ENCODE peak calls at places on chromosomes 2 and 18, in five cellular contexts. K is BE2C; U is AG04450; E is AG10803; G is CD8-positive, alpha-beta T cell. B is an unnamed sample.
A peak's percentile ranks its signal among the peaks of the same experiment; 100 is the strongest.

GRCh38 chr2:9112079-9112721 is 94.4 kb upstream of the ASAP2 start:
- DNase-seq in K (peak; percentile 65), U (peak; percentile 86), E (peak; percentile 83), G (no peak), B (peak; percentile 91)

GRCh38 chr2:128329607-128330006 is 10.9 kb upstream of the HS6ST1 start:
- DNase-seq in K (no peak), U (no peak), E (peak; percentile 94), G (no peak), B (peak; percentile 41)

GRCh38 chr2:106885981-106886915 is at the start of gene ST6GAL2:
- DNase-seq in K (no peak), U (no peak), E (no peak), G (no peak), B (no peak)

GRCh38 chr2:211181626-211182025 is 625.2 kb downstream of the CPS1 start:
- DNase-seq in K (no peak), U (no peak), E (no peak), G (no peak), B (peak; percentile 6)

GRCh38 chr2:24511894-24512293 is 20.8 kb downstream of the NCOA1 start:
- DNase-seq in K (no peak), U (no peak), E (no peak), G (no peak), B (no peak)

GRCh38 chr18:48580782-48581181 is 42.0 kb downstream of the CTIF start:
- DNase-seq in K (no peak), U (no peak), E (peak; percentile 34), G (no peak), B (no peak)

GRCh38 chr2:239386872-239387445 is 13.9 kb downstream of the HDAC4 start:
- DNase-seq in K (no peak), U (no peak), E (no peak), G (no peak), B (no peak)

GRCh38 chr2:239187464-239188253 is 213.2 kb downstream of the HDAC4 start:
- DNase-seq in K (no peak), U (no peak), E (no peak), G (no peak), B (no peak)

GRCh38 chr18:12086249-12086648 is 7.4 kb upstream of the ANKRD62 start:
- DNase-seq in K (no peak), U (no peak), E (no peak), G (no peak), B (no peak)

GRCh38 chr2:127643698-127644660 is 2.0 kb upstream of the GPR17 start:
- DNase-seq in K (no peak), U (no peak), E (no peak), G (no peak), B (no peak)

GRCh38 chr18:68703326-68703725 is 11.6 kb downstream of the TMX3 start:
- DNase-seq in K (no peak), U (no peak), E (no peak), G (no peak), B (no peak)

GRCh38 chr2:190641469-190641868 is 7.4 kb upstream of the NAB1 start:
- DNase-seq in K (no peak), U (no peak), E (no peak), G (no peak), B (peak; percentile 62)

GRCh38 chr18:56575819-56576663 is 62.4 kb downstream of the TXNL1 start:
- DNase-seq in K (peak; percentile 8), U (peak; percentile 34), E (peak; percentile 61), G (no peak), B (peak; percentile 28)

GRCh38 chr2:239315308-239315707 is 85.5 kb downstream of the HDAC4 start:
- DNase-seq in K (no peak), U (no peak), E (no peak), G (no peak), B (no peak)

GRCh38 chr2:126446106-126446695 is 209.8 kb upstream of the GYPC start:
- DNase-seq in K (no peak), U (no peak), E (no peak), G (no peak), B (no peak)

GRCh38 chr18:54004828-54005227 is 219.6 kb downstream of the MBD2 start:
- DNase-seq in K (no peak), U (no peak), E (peak; percentile 6), G (no peak), B (no peak)

GRCh38 chr18:6793986-6794385 is 64.5 kb downstream of the ARHGAP28 start:
- DNase-seq in K (no peak), U (no peak), E (no peak), G (no peak), B (no peak)

GRCh38 chr18:6798896-6799295 is 69.4 kb downstream of the ARHGAP28 start:
- DNase-seq in K (no peak), U (no peak), E (no peak), G (no peak), B (no peak)

DNA sequence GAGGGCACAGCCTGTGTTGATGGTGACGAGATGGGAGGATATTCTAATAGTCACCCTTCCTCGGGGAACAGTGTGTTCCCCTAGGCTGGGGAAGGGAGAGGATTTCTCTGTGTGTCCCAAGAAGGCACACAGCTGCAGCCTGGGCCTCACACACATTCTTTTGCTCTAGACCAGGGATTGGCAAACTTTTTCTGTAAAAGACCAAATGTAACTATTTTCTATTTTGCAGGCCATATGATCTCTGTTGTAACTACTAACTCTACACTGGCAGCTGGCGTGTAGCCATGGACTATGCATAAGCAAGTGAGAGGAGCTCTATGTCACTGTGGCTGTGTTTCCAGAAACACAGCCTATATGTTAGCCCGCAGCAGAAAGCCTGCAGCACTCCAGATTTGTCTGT is 65.8 kb downstream of the ARHGAP28 start:
- DNase-seq in K (no peak), U (peak; percentile 46), E (peak; percentile 18), G (no peak), B (no peak)
- H3K4me3 ChIP-seq in K (no peak overlapping the region), U (no peak overlapping the region), E (no peak overlapping the region), G (no peak overlapping the region), B (no peak overlapping the region)

DNA sequence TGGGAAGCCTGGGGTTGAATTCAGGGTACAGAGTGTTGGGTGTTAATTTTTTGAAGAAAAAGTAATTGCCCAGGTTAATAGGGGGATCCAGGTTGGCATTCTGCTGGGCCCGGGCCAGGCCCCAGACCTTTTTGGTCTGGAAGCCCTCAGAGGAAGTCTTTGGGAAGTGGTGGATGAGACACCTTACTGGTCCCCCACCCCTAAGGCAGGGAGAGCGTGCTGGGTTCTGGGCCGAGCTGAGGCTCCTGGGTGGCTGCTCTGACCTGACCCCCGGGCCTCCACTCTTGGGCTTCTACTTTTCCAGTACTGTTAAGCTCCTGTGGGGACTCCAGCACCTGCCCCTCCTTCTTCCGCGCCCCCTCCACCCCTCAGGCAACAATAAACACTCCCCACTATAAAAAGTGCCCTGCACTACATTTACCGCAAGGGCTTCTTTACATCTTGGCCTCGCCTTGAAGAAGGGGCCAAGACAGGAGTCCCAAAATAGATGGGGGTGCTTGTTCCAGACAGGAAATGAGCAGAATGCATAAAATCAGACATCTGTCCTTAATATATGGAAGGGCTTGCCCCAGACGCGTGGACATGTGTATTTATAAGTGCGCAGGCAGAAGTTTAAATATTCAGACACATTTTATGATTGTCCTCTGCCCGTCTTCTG is 677 bp upstream of the HOXD3 start:
- DNase-seq in K (no peak), U (no peak), E (no peak), G (no peak), B (no peak)
- H3K4me3 ChIP-seq in K (peak overlapping the region; percentile 76), U (no peak overlapping the region), E (peak overlapping the region; percentile 58), G (no peak overlapping the region), B (peak overlapping the region; percentile 36)

GRCh38 chr2:159515482-159515881 is 100.9 kb downstream of the BAZ2B start:
- DNase-seq in K (no peak), U (no peak), E (no peak), G (no peak), B (no peak)
- H3K4me3 ChIP-seq in K (no peak overlapping the region), U (no peak overlapping the region), E (no peak overlapping the region), G (peak overlapping the region; percentile 4), B (no peak overlapping the region)

GRCh38 chr2:70124983-70125480 is 37.8 kb downstream of the PCBP1 start:
- DNase-seq in K (peak; percentile 55), U (no peak), E (peak; percentile 42), G (peak; percentile 54), B (no peak)
- H3K4me3 ChIP-seq in K (peak overlapping the region; percentile 77), U (peak overlapping the region; percentile 54), E (peak overlapping the region; percentile 65), G (peak overlapping the region; percentile 47), B (peak overlapping the region; percentile 72)

DNA sequence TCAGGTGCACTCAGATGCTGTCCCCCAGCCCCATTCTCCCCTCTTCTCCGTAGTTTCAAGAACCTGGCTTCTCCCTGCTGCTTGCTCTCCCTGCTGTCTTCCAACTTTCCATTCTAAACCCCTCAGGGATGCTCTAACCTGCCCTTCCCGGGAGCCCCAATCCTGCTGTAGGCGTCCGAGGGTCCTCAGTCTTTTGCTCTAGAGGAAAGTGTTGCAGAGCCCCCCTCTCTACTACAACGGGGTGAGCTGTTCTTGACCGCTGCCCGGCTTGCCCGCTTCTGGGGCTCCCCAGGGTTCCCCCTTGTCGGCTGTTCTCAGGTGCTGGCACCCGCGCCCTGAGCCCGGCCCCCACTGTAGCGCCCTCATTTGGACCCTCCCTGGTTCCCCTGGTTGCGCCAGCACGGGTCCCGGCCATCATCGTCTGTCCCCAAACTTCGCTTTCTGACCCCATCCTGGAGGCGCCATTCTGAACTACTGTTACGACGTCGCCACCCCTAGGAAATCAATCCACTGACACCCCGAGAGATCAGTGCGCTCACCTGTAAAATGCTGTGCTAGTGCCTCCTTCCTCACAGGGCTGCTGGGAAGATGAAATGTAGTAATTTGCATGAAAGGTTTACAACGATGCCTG is 31.9 kb upstream of the REG3G start:
- DNase-seq in K (no peak), U (no peak), E (no peak), G (no peak), B (no peak)
- H3K4me3 ChIP-seq in K (no peak overlapping the region), U (no peak overlapping the region), E (no peak overlapping the region), G (no peak overlapping the region), B (no peak overlapping the region)

GRCh38 chr2:214808481-214808931 is 977 bp downstream of the BARD1 start:
- DNase-seq in K (no peak), U (no peak), E (no peak), G (no peak), B (no peak)

GRCh38 chr2:214816135-214816534 is 6.7 kb upstream of the BARD1 start:
- DNase-seq in K (no peak), U (no peak), E (no peak), G (no peak), B (no peak)

GRCh38 chr2:214808961-214809750 is at the start of gene BARD1:
- DNase-seq in K (peak; percentile 56), U (peak; percentile 10), E (peak; percentile 50), G (peak; percentile 31), B (peak; percentile 37)

GRCh38 chr2:214809751-214810564 is 475 bp upstream of the BARD1 start:
- DNase-seq in K (peak; percentile 100), U (peak; percentile 98), E (peak; percentile 98), G (peak; percentile 96), B (peak; percentile 90)

DNA sequence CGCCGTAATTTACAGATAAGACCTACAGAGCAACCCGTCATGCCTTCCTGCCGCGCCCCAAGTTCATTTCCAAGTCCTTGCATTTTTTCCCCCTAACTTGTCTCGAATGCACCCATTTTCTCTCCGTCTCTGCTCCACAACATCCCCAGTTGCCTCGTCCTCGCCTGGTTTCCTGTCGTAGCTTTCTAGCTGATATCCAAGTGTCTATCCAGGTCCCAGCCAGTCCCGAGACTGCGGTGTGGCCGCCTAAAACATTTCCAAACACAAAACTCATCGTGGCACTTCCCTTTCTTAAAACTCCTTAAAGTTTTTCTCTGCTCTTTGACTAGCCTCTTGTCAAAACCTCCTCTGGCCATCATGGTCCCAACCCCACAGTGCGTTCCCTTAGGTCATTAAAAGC is 1.2 kb upstream of the BARD1 start:
- DNase-seq in K (no peak), U (no peak), E (no peak), G (no peak), B (no peak)
- H3K4me3 ChIP-seq in K (peak overlapping the region; percentile 65), U (peak overlapping the region; percentile 70), E (peak overlapping the region; percentile 68), G (peak overlapping the region; percentile 88), B (peak overlapping the region; percentile 68)

B was measured in astrocyte.